ENCODE peak calls at places on chromosomes 16 and 17, in six cellular contexts. K is EL; A is NCI-H510A treated with DMSO at 0.1 percent for 48 hours; D is GM10248; S is WTC11; C is stimulated activated effector memory CD8-positive, alpha-beta T cell treated with anti-CD3 and anti-CD28 coated beads, Interleukin-12 subunit alpha, Interleukin-12 subunit beta, amount 100 ng/mL, for 72 hours. I is an unnamed sample.

GRCh38 chr16:88910284-88911147 is 44.1 kb upstream of the PABPN1L start:
- DNase-seq in K (no peak), A (no peak), D (no peak), S (no peak), C (no peak), I (no peak)

GRCh38 chr16:81405702-81406113 is 38.9 kb upstream of the CMIP start:
- DNase-seq in K (peak; percentile 94), A (no peak), D (no peak), S (peak; percentile 36), C (no peak), I (peak; percentile 91)

GRCh38 chr16:58644765-58645487 is 15.3 kb upstream of the CNOT1 start:
- DNase-seq in K (no peak), A (no peak), D (no peak), S (no peak), C (no peak), I (no peak)

GRCh38 chr16:30094541-30095165 is 1.4 kb downstream of the YPEL3 start:
- DNase-seq in K (no peak), A (no peak), D (no peak), S (no peak), C (no peak), I (no peak)

GRCh38 chr16:52976539-52977167 is 76.0 kb downstream of the CHD9NB start:
- DNase-seq in K (peak; percentile 14), A (peak; percentile 7), D (peak; percentile 37), S (no peak), C (no peak), I (no peak)

GRCh38 chr17:31435581-31435980 is 44.1 kb downstream of the RAB11FIP4 start:
- DNase-seq in K (no peak), A (no peak), D (no peak), S (no peak), C (no peak), I (no peak)

GRCh38 chr16:51994597-51994996 is 552.3 kb downstream of the TOX3 start:
- DNase-seq in K (peak; percentile 3), A (peak; percentile 98), D (no peak), S (no peak), C (no peak), I (no peak)

GRCh38 chr16:84785843-84786538 is 33.8 kb upstream of the CRISPLD2 start:
- DNase-seq in K (peak; percentile 37), A (peak; percentile 92), D (no peak), S (no peak), C (no peak), I (no peak)

GRCh38 chr17:79014158-79014758 is 4.7 kb upstream of the CANT1 start:
- DNase-seq in K (no peak), A (no peak), D (no peak), S (no peak), C (no peak), I (no peak)

GRCh38 chr17:28864991-28865849 is 10.4 kb downstream of the ERAL1 start:
- DNase-seq in K (no peak), A (no peak), D (no peak), S (no peak), C (no peak), I (peak; percentile 51)

GRCh38 chr17:12789075-12789975 is at the start of gene ARHGAP44:
- DNase-seq in K (peak; percentile 45), A (peak; percentile 29), D (peak; percentile 79), S (peak; percentile 85), C (peak; percentile 3), I (peak; percentile 85)

GRCh38 chr17:16287563-16288027 is 65.7 kb downstream of the CENPV start:
- DNase-seq in K (peak; percentile 74), A (no peak), D (peak; percentile 53), S (no peak), C (no peak), I (no peak)

GRCh38 chr16:78235168-78235800 is 135.8 kb downstream of the WWOX start:
- DNase-seq in K (no peak), A (peak; percentile 26), D (peak; percentile 75), S (peak; percentile 86), C (peak; percentile 67), I (peak; percentile 90)

GRCh38 chr17:44374306-44375195 is 10.9 kb upstream of the FAM171A2 start:
- DNase-seq in K (no peak), A (no peak), D (peak; percentile 62), S (peak; percentile 77), C (no peak), I (peak; percentile 57)

GRCh38 chr17:42525221-42525620 is 10.8 kb upstream of the NAGLU start:
- DNase-seq in K (peak; percentile 81), A (no peak), D (no peak), S (no peak), C (no peak), I (no peak)

GRCh38 chr16:4852221-4852872 is 5.1 kb downstream of the UBN1 start:
- DNase-seq in K (peak; percentile 31), A (no peak), D (no peak), S (no peak), C (no peak), I (no peak)

GRCh38 chr16:61654962-61655361 is 381.3 kb downstream of the CDH8 start:
- DNase-seq in K (peak; percentile 4), A (no peak), D (no peak), S (no peak), C (no peak), I (no peak)

GRCh38 chr16:1674306-1674705 is 3.8 kb upstream of the JPT2 start:
- DNase-seq in K (no peak), A (no peak), D (no peak), S (no peak), C (no peak), I (no peak)

GRCh38 chr16:80932725-80933124 is 74.0 kb downstream of the CMC2 start:
- DNase-seq in K (peak; percentile 97), A (no peak), D (no peak), S (no peak), C (no peak), I (no peak)